ENCODE peak calls at places on chromosome 22, in five cellular contexts. M is iris pigment epithelial cell; S is NCI-H146; K is stimulated activated CD4-positive, alpha-beta T cell treated with anti-CD3 and anti-CD28 coated beads, Interleukin-2, amount 100 ng/mL, for 4 hours; X is T47D. Z is an unnamed sample.

GRCh38 chr22:23218867-23219251 is 38.5 kb downstream of the BCR start:
- DNase-seq in S (peak), X (no peak), K (no peak), M (peak), Z (no peak)

GRCh38 chr22:23639661-23640060 is 7.5 kb upstream of the DRICH1 start:
- DNase-seq in K (no peak), S (no peak), M (no peak), X (no peak), Z (no peak)

GRCh38 chr22:46297151-46297819 is 615 bp downstream of the GTSE1 start:
- DNase-seq in X (no peak), S (peak), K (no peak), M (peak), Z (no peak)

GRCh38 chr22:49620003-49620556 is 207.6 kb downstream of the BRD1 start:
- DNase-seq in S (no peak), X (no peak), M (no peak), K (no peak), Z (no peak)

GRCh38 chr22:38716827-38717226 is 11.1 kb downstream of the GTPBP1 start:
- DNase-seq in K (no peak), M (no peak), S (no peak), X (no peak), Z (no peak)

GRCh38 chr22:23242473-23243001 is 62.2 kb downstream of the BCR start:
- DNase-seq in X (no peak), S (no peak), K (no peak), M (peak), Z (no peak)

GRCh38 chr22:23553922-23554870 is 25.9 kb downstream of the IGLL1 start:
- DNase-seq in M (no peak), K (no peak), X (no peak), S (no peak), Z (no peak)

GRCh38 chr22:46070215-46070721 is 80.1 kb upstream of the PPARA start:
- DNase-seq in S (peak), K (no peak), M (peak), X (no peak), Z (no peak)

GRCh38 chr22:23859201-23859600 is 1.5 kb downstream of the SLC2A11 start:
- DNase-seq in M (no peak), K (no peak), S (no peak), X (no peak), Z (no peak)

GRCh38 chr22:44628273-44628672 is 73.7 kb upstream of the PRR5 start:
- DNase-seq in K (no peak), S (no peak), X (no peak), M (no peak), Z (no peak)

GRCh38 chr22:23709107-23709506 is 18.3 kb downstream of the RGL4 start:
- DNase-seq in S (no peak), K (no peak), X (no peak), M (peak), Z (no peak)

GRCh38 chr22:27420186-27420816 is 381.3 kb downstream of the MN1 start:
- DNase-seq in M (no peak), S (no peak), X (no peak), K (no peak), Z (no peak)

GRCh38 chr22:28541137-28541536 is 138.5 kb downstream of the TTC28 start:
- DNase-seq in X (no peak), M (no peak), S (no peak), K (no peak), Z (no peak)

GRCh38 chr22:49540084-49540483 is 287.6 kb downstream of the BRD1 start:
- DNase-seq in X (no peak), S (no peak), M (no peak), K (no peak), Z (no peak)